ENCODE peak calls at places on chromosomes 3 and 15, in four cellular contexts. K is cardiac muscle cell, L is choroid plexus epithelial cell, X is GM12878. N is an unnamed sample.

GRCh38 chr15:59685737-59686297 is 3.3 kb downstream of the BNIP2 start:
- DNase-seq in K (no peak), L (peak), X (no peak), N (peak)

GRCh38 chr3:79937567-79937966 is 169.8 kb upstream of the ROBO1 start:
- DNase-seq in K (no peak), L (peak), X (no peak), N (peak)

GRCh38 chr3:179455954-179456353 is 4.7 kb upstream of the GNB4 start:
- DNase-seq in K (no peak), L (peak), X (no peak), N (peak)

GRCh38 chr3:118098818-118099217 is 935.8 kb downstream of the IGSF11 start:
- DNase-seq in K (peak), L (no peak), X (no peak), N (no peak)

GRCh38 chr3:122105626-122106025 is 50.5 kb downstream of the CD86 start:
- DNase-seq in K (no peak), L (no peak), X (no peak), N (peak)

GRCh38 chr3:159616234-159616825 is 372.3 kb upstream of the IL12A start:
- DNase-seq in K (peak), L (peak), X (no peak), N (peak)

GRCh38 chr3:147359177-147360062 is 46.9 kb downstream of the ZIC4 start:
- DNase-seq in K (no peak), L (no peak), X (no peak), N (no peak)

GRCh38 chr3:158718490-158719170 is 13.6 kb downstream of the RARRES1 start:
- DNase-seq in K (no peak), L (peak), X (no peak), N (peak)

GRCh38 chr15:29045717-29046116 is 159.9 kb downstream of the APBA2 start:
- DNase-seq in K (no peak), L (peak), X (no peak), N (no peak)

GRCh38 chr15:101188517-101189340 is 63.1 kb downstream of the CHSY1 start:
- DNase-seq in K (no peak), L (peak), X (peak), N (peak)

GRCh38 chr3:66378256-66378655 is 122.6 kb downstream of the LRIG1 start:
- DNase-seq in K (peak), L (peak), X (no peak), N (peak)

GRCh38 chr15:42083605-42083908 is 10.8 kb downstream of the PLA2G4D start:
- DNase-seq in K (no peak), L (no peak), X (no peak), N (no peak)

GRCh38 chr15:77028451-77029165 is 33.7 kb downstream of the PSTPIP1 start:
- DNase-seq in K (no peak), L (no peak), X (no peak), N (no peak)

GRCh38 chr3:39385456-39386098 is 2.4 kb downstream of the SLC25A38 start:
- DNase-seq in K (no peak), L (no peak), X (no peak), N (no peak)

GRCh38 chr3:94413721-94414106 is 350.9 kb downstream of the NSUN3 start:
- DNase-seq in K (no peak), L (peak), X (no peak), N (peak)

DNA sequence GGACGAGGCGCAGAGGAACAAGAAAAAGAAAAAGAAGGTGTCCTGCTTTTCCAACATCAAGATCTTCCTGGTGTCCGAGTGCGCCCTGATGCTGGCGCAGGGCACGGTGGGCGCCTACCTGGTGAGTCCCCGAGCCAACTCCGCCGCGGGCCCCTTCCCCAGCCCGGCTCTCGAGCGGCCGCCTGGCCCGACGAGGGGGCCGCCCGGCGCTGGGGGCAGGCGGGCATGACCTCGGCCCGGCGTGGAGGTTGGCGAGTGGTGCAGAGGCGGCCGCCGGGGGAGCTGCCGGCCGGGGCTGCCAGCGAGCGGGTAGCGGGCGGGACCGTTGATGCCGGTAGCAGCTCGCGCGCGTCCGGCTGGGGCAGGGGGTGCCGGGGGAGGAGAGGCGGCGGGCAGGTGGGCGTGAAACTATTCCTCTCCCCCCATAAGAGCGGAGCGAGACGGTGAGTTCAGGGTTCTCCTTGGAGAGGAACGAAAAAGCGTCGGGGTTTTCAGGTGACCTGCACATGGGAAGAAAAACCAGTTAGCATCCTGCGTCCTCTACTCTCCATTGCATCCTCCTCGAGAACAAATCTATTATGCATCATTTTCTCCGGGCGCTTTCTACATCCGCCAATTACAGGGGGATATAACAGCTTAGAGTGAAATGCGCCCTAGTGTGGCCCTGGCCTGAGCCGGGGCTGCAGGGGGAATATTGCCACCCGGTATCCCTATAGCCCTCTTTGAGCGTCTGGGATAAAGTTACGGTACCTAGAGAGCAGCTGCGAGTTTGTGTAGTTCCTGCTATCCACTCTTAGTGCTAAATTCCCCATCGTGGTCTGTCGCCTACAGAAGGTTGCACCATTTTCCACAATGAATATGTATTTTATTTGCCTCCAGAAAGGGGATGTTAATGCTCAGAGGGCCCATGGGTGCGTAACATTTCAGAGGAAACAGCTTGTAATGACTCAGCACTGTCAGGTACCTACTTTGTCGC is 748 bp downstream of the SLCO3A1 start:
- DNase-seq in K (peak), L (no peak), X (no peak), N (peak)
- TF ChIP-seq CTCF in K (peak), L (no peak), X (no peak), N (no peak)

DNA sequence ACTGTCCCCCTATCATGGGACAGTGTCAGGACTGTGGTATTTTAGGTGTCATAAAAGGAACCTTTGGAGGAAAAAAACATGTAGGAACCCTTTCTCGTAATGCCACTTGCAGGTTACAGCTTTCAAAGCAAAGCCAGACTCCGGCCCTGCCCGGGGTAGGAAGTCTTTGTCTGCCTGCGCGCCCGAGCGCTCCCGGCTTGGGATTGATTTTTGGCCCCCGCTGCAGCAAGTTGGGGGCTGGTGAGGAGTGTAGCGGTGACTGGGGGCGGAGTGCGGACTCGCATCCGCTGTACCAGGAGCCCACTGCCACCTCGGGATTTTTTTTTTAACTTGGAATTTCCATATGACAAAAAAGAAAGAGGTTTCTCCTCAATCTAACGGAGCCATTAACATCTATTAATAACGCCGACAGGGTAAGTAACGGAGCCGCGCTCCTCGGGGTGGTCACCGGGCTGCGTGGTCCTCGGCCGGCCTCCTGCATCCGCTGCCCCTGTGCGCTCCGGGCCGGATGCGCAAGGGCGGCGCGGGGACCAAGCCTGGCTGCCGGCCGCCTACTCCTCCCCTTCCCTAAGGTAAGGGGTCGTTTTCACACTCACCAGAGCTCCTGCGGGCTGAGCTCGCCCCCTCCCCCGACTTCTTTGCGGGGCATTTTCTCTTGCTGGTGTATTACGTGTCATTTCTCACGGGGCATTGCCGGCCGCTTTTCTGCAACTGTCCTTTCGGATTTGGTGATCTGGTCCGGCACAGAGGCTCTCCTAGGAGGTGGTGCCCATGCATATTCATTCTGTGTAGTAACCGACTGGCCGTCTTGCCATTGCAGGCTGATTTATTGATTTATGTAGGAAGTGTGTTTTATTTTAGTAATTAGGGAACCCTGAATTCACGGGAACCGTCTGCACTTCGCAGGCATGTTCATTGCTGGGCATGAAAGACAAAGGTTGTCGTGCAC is 219.8 kb upstream of the TOPAZ1 start:
- DNase-seq in K (peak), L (no peak), X (no peak), N (no peak)
- H3K4me3 ChIP-seq in K (peak), L (peak), X (peak), N (peak)

DNA sequence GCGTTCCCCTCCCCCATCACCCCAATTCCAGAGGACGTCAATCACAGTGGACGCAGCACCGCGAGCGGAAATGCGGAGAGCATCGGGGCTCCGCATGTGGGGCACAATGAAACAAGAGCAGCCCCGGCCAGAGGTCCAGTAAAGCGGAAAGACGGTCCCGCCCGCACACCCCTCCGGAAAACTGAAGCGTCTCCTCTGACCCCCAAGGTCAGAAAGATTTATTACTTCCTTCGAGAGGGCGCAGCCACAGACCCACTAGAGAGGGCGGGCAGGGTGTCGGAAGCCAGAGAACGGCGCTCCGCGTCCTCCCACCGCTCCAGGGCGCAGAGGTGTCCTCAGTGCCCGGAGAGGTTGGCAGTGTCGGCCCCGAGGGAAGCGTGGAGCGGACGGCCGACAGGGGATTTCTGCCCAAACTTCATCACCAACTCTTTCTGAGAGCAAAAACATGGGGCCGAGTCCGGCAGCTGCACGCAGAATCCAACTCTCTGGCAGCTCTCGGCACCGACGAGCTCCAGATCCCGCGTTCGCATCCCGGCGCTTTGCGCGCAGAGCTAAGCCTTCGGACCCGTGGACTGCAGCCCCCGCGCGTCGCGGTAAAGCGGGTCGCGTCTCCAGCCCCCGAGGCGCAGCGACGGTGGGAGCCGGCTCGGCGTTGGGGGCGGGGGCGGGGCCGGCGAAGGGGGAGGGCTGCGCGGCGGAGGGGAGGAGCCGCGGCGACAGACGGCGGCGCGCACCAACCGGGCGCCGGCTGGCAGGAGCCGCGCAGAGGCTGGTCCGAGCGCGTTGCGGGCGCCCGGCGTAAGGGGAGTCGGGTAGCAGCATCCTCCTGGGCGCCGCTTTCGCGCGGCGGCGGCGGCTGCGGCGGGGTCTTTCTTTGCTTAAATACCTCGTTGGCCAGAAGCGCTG is at the start of gene CHST2:
- DNase-seq in K (peak), L (peak), X (no peak), N (peak)
- TF ChIP-seq CTCF in K (peak), L (peak), X (no peak), N (peak)

GRCh38 chr3:192570315-192570714 is 157.0 kb downstream of the FGF12 start:
- DNase-seq in K (no peak), L (no peak), X (no peak), N (no peak)
- H3K4me3 ChIP-seq in K (no peak), L (no peak), X (no peak), N (no peak)

GRCh38 chr3:105518201-105518600 is 151.5 kb downstream of the ALCAM start:
- DNase-seq in K (no peak), L (no peak), X (no peak), N (no peak)
- TF ChIP-seq CTCF in K (no peak), L (no peak), X (no peak), N (no peak)

GRCh38 chr15:78069630-78070029 is 7.9 kb downstream of the TBC1D2B start:
- DNase-seq in K (no peak), L (no peak), X (no peak), N (no peak)

GRCh38 chr15:78069052-78069414 is 8.5 kb downstream of the TBC1D2B start:
- DNase-seq in K (no peak), L (no peak), X (no peak), N (no peak)

GRCh38 chr15:78072080-78072892 is 5.2 kb downstream of the TBC1D2B start:
- DNase-seq in K (peak), L (peak), X (no peak), N (peak)

GRCh38 chr15:78071378-78071777 is 6.1 kb downstream of the TBC1D2B start:
- DNase-seq in K (no peak), L (no peak), X (no peak), N (no peak)

GRCh38 chr15:78070049-78070698 is 7.3 kb downstream of the TBC1D2B start:
- DNase-seq in K (no peak), L (no peak), X (no peak), N (no peak)
- H3K4me3 ChIP-seq in K (no peak), L (no peak), X (peak), N (no peak)

GRCh38 chr3:100090669-100091005 is 23.7 kb downstream of the FILIP1L start:
- DNase-seq in K (no peak), L (no peak), X (no peak), N (no peak)
- TF ChIP-seq CTCF in K (no peak), L (no peak), X (no peak), N (no peak)

DNA sequence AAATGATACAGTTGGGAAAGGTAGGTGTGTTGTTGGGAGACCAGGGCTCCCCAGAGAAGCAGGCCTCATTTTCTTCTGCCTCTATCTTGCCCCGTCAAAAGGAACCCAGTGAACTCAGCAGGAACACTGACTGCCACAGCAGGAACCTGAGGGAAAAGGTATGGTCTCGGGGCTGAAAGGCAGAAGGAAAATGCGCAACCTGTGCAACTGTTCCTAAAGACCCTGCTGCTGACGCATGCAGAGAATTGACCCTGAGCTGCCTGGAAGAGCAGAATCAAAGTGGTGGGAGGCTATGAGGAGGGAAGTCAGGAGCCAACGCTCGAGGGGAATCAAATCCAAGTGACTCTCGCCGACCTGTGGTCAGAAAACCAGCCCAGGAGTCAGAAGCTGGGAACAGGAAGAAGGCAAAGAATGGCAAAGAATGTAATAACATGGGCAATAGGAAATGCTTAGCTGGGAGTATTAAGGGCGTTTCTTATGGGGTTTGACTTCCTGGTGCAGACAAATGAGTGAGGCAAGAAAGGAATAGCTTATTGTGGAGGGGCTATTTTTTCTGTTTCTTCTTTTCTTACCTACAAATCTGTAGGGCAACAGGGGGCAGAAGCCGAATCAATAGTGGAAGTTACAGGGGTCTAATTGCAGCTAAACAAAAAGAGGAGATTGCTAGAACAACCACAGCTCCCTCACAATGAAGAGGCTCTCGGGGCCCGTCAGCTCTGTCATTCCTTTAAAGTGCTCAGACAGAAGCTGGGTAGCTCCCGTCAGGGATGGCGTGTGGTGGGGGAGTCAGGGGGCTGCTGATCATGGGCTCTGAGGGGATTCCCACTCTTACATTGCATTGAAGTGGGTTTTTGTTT is 65.4 kb upstream of the DLG1 start:
- DNase-seq in K (no peak), L (no peak), X (no peak), N (no peak)
- H3K4me3 ChIP-seq in K (no peak), L (no peak), X (no peak), N (no peak)

GRCh38 chr3:47799733-47800132 is 3.2 kb upstream of the DHX30 start:
- DNase-seq in K (no peak), L (peak), X (no peak), N (no peak)
- TF ChIP-seq CTCF in K (peak), L (peak), X (peak), N (peak)

DNA sequence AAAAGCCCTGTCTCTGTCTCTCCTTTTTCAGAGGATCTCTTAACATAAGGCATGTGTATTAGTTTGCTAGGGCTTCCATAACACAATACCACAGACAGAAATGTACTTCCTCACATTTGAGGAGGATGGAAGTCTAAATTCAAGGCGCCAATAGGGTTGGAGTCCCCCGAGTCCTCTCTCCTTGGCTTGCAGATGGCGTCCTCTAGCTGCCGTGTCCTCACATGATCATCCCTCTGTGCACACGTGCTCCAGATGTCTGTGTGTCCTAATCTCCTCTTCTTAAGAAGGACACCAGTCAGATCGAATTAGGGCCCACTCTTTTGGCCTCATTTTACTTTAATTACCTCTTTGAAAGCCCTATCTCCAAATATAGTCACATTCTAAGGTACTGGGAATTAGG is 23.1 kb upstream of the BFSP2 start:
- DNase-seq in K (no peak), L (no peak), X (no peak), N (no peak)
- H3K4me3 ChIP-seq in K (no peak), L (no peak), X (no peak), N (no peak)

N was measured in fibroblast of pulmonary artery.